ENCODE peak calls at places on chromosomes 7 and 10, in ten cellular contexts. Q is NCI-H1092 treated with DMSO at 0.1 percent for 48 hours, F is suprapubic skin, E is pancreas, X is GDM1, W is psoas muscle, S is AG08396, Z is NCI-H1436, K is NT2/D1, P is MCF 10A. L is an unnamed sample.

GRCh38 chr7:121102619-121103018 is 114.1 kb downstream of the CPED1 start:
- DNase-seq in Q (no peak), F (no peak), E (no peak), X (no peak), W (no peak), S (no peak), Z (no peak), K (no peak), P (no peak), L (no peak)

GRCh38 chr7:76330245-76330644 is 27.8 kb downstream of the HSPB1 start:
- DNase-seq in Q (no peak), F (no peak), E (no peak), X (no peak), W (no peak), S (no peak), Z (no peak), K (no peak), P (no peak), L (no peak)

GRCh38 chr7:37201876-37202198 is 246.8 kb downstream of the ELMO1 start:
- DNase-seq in Q (no peak), F (no peak), E (no peak), X (no peak), W (no peak), S (no peak), Z (no peak), K (no peak), P (no peak), L (no peak)

GRCh38 chr7:130322615-130323014 is 22.0 kb upstream of the CPA5 start:
- DNase-seq in Q (no peak), F (no peak), E (no peak), X (no peak), W (no peak), S (no peak), Z (no peak), K (no peak), P (peak), L (no peak)

GRCh38 chr10:36381748-36382147 is 739.7 kb upstream of the FZD8 start:
- DNase-seq in Q (no peak), F (no peak), E (no peak), X (no peak), W (no peak), S (no peak), Z (no peak), K (no peak), P (no peak), L (peak)

GRCh38 chr10:129728246-129728820 is 235.7 kb downstream of the EBF3 start:
- DNase-seq in Q (no peak), F (peak), E (no peak), X (no peak), W (no peak), S (no peak), Z (no peak), K (no peak), P (no peak), L (peak)

GRCh38 chr7:64046041-64046389 is 781 bp downstream of the ZNF727 start:
- DNase-seq in Q (peak), F (no peak), E (no peak), X (no peak), W (no peak), S (no peak), Z (no peak), K (no peak), P (no peak), L (no peak)

GRCh38 chr10:70232859-70233108 is 445 bp downstream of the PPA1 start:
- DNase-seq in Q (no peak), F (no peak), E (no peak), X (no peak), W (no peak), S (no peak), Z (no peak), K (no peak), P (no peak), L (no peak)

GRCh38 chr10:26637521-26638275 is 59.8 kb upstream of the PDSS1 start:
- DNase-seq in Q (no peak), F (no peak), E (no peak), X (no peak), W (no peak), S (no peak), Z (no peak), K (no peak), P (no peak), L (no peak)

GRCh38 chr10:104937528-104937927 is 296.4 kb downstream of the SORCS3 start:
- DNase-seq in Q (peak), F (no peak), E (peak), X (no peak), W (no peak), S (peak), Z (no peak), K (no peak), P (peak), L (no peak)

GRCh38 chr10:3776796-3777571 is 8.0 kb downstream of the KLF6 start:
- DNase-seq in Q (no peak), F (no peak), E (peak), X (no peak), W (no peak), S (peak), Z (no peak), K (no peak), P (peak), L (peak)

GRCh38 chr7:51019231-51019844 is 236.6 kb upstream of the GRB10 start:
- DNase-seq in Q (no peak), F (no peak), E (no peak), X (no peak), W (no peak), S (no peak), Z (no peak), K (no peak), P (peak), L (peak)

GRCh38 chr7:16638282-16639265 is 7.0 kb downstream of the ANKMY2 start:
- DNase-seq in Q (no peak), F (no peak), E (no peak), X (no peak), W (no peak), S (no peak), Z (no peak), K (no peak), P (no peak), L (no peak)

GRCh38 chr7:158267737-158268435 is 319.7 kb downstream of the PTPRN2 start:
- DNase-seq in Q (no peak), F (peak), E (no peak), X (no peak), W (peak), S (no peak), Z (peak), K (no peak), P (no peak), L (peak)

GRCh38 chr10:128629111-128630096 is 503.2 kb upstream of the MKI67 start:
- DNase-seq in Q (no peak), F (no peak), E (no peak), X (no peak), W (no peak), S (no peak), Z (no peak), K (no peak), P (peak), L (no peak)

GRCh38 chr10:3792710-3793219 is 7.8 kb upstream of the KLF6 start:
- DNase-seq in Q (no peak), F (no peak), E (no peak), X (no peak), W (no peak), S (no peak), Z (no peak), K (no peak), P (no peak), L (no peak)

GRCh38 chr7:132380065-132380464 is 196.2 kb downstream of the PLXNA4 start:
- DNase-seq in Q (no peak), F (peak), E (no peak), X (no peak), W (no peak), S (peak), Z (no peak), K (no peak), P (no peak), L (peak)